ENCODE peak calls at places on chromosomes 16 and 17, in four cellular contexts. One of them, this sample, is unnamed.

GRCh38 chr17:45645330-45645729 is 138.8 kb upstream of the CRHR1 start:
- DNase-seq in GM12878: no peak
- DNase-seq in HepG2: no peak
- DNase-seq in K562: no peak
- DNase-seq in this sample: no peak

GRCh38 chr17:37844158-37844976 is 79.8 kb upstream of the TBC1D3K start:
- DNase-seq in K562: peak; percentile 84
- DNase-seq in GM12878: no peak
- DNase-seq in HepG2: peak; percentile 56
- DNase-seq in this sample: peak; percentile 70

GRCh38 chr17:10743316-10744009 is 13.6 kb upstream of the TMEM220 start:
- DNase-seq in GM12878: no peak
- DNase-seq in HepG2: no peak
- DNase-seq in K562: no peak
- DNase-seq in this sample: no peak

GRCh38 chr17:73646409-73647305 is 2.4 kb upstream of the SDK2 start:
- DNase-seq in K562: no peak
- DNase-seq in HepG2: peak; percentile 21
- DNase-seq in GM12878: no peak
- DNase-seq in this sample: no peak

GRCh38 chr16:5622234-5622884 is 524.8 kb upstream of the EEF2KMT start:
- DNase-seq in HepG2: no peak
- DNase-seq in GM12878: no peak
- DNase-seq in K562: no peak
- DNase-seq in this sample: no peak

GRCh38 chr17:35947156-35947585 is 3.7 kb upstream of the LYZL6 start:
- DNase-seq in GM12878: no peak
- DNase-seq in HepG2: peak; percentile 52
- DNase-seq in K562: peak; percentile 52
- DNase-seq in this sample: peak; percentile 39

GRCh38 chr16:64051826-64052225 is 1070.0 kb downstream of the CDH11 start:
- DNase-seq in HepG2: peak; percentile 32
- DNase-seq in K562: no peak
- DNase-seq in GM12878: no peak
- DNase-seq in this sample: no peak

GRCh38 chr16:81582655-81583441 is 138.2 kb downstream of the CMIP start:
- DNase-seq in K562: no peak
- DNase-seq in HepG2: peak; percentile 79
- DNase-seq in GM12878: no peak
- DNase-seq in this sample: no peak

GRCh38 chr17:40351185-40352043 is 13.1 kb downstream of the GJD3 start:
- DNase-seq in GM12878: no peak
- DNase-seq in HepG2: no peak
- DNase-seq in K562: no peak
- DNase-seq in this sample: no peak

GRCh38 chr17:8954339-8954738 is 11.2 kb downstream of the PIK3R5 start:
- DNase-seq in HepG2: no peak
- DNase-seq in K562: no peak
- DNase-seq in GM12878: no peak
- DNase-seq in this sample: no peak

GRCh38 chr16:77657016-77657415 is 65.3 kb upstream of the NUDT7 start:
- DNase-seq in K562: peak; percentile 80
- DNase-seq in GM12878: no peak
- DNase-seq in HepG2: peak; percentile 20
- DNase-seq in this sample: peak; percentile 13

GRCh38 chr16:54284931-54285413 is 1.6 kb downstream of the IRX3 start:
- DNase-seq in K562: no peak
- DNase-seq in HepG2: no peak
- DNase-seq in GM12878: no peak
- DNase-seq in this sample: no peak

GRCh38 chr17:78504156-78504925 is 72.9 kb downstream of the DNAH17 start:
- DNase-seq in GM12878: no peak
- DNase-seq in K562: no peak
- DNase-seq in HepG2: no peak
- DNase-seq in this sample: no peak

GRCh38 chr16:81333356-81333755 is 18.6 kb downstream of the GAN start:
- DNase-seq in HepG2: no peak
- DNase-seq in K562: no peak
- DNase-seq in GM12878: no peak
- DNase-seq in this sample: no peak

GRCh38 chr16:381788-382717 is at the start of gene PGAP6:
- DNase-seq in GM12878: no peak
- DNase-seq in K562: peak; percentile 93
- DNase-seq in HepG2: no peak
- DNase-seq in this sample: peak; percentile 86

GRCh38 chr16:67546761-67547422 is 15.4 kb upstream of the CTCF start:
- DNase-seq in HepG2: peak; percentile 65
- DNase-seq in K562: peak; percentile 81
- DNase-seq in GM12878: no peak
- DNase-seq in this sample: peak; percentile 87

GRCh38 chr16:87254734-87255133 is 62.5 kb downstream of the C16orf95 start:
- DNase-seq in K562: no peak
- DNase-seq in HepG2: no peak
- DNase-seq in GM12878: no peak
- DNase-seq in this sample: no peak

GRCh38 chr17:78774956-78775571 is 7.0 kb downstream of the CYTH1 start:
- DNase-seq in HepG2: no peak
- DNase-seq in K562: no peak
- DNase-seq in GM12878: no peak
- DNase-seq in this sample: no peak

GRCh38 chr17:2094891-2095535 is 40.1 kb downstream of the HIC1 start:
- DNase-seq in HepG2: peak; percentile 92
- DNase-seq in K562: no peak
- DNase-seq in GM12878: no peak
- DNase-seq in this sample: no peak

GRCh38 chr17:32445976-32446375 is 1.7 kb downstream of the PSMD11 start:
- DNase-seq in GM12878: no peak
- DNase-seq in K562: no peak
- DNase-seq in HepG2: no peak
- DNase-seq in this sample: no peak

GRCh38 chr17:50262001-50262794 is 12.1 kb upstream of the TMEM92 start:
- DNase-seq in K562: no peak
- DNase-seq in GM12878: no peak
- DNase-seq in HepG2: no peak
- DNase-seq in this sample: no peak

GRCh38 chr17:13134106-13134505 is 116.3 kb upstream of the ELAC2 start:
- DNase-seq in HepG2: no peak
- DNase-seq in GM12878: no peak
- DNase-seq in K562: no peak
- DNase-seq in this sample: no peak

GRCh38 chr17:17810374-17811248 is 26.2 kb downstream of the SREBF1 start:
- DNase-seq in GM12878: no peak
- DNase-seq in K562: no peak
- DNase-seq in HepG2: no peak
- DNase-seq in this sample: peak; percentile 21

GRCh38 chr16:65336169-65336568 is 214.3 kb upstream of the CDH11 start:
- DNase-seq in K562: no peak
- DNase-seq in HepG2: no peak
- DNase-seq in GM12878: no peak
- DNase-seq in this sample: no peak

GRCh38 chr16:4411684-4412083 is 4.7 kb downstream of the CORO7 start:
- DNase-seq in K562: no peak
- DNase-seq in GM12878: no peak
- DNase-seq in HepG2: no peak
- DNase-seq in this sample: no peak

GRCh38 chr17:2214047-2214717 is 89.4 kb downstream of the SMG6 start:
- DNase-seq in K562: peak; percentile 20
- DNase-seq in GM12878: no peak
- DNase-seq in HepG2: no peak
- DNase-seq in this sample: peak; percentile 18

GRCh38 chr17:29390856-29391631 is 881 bp downstream of the TAOK1 start:
- DNase-seq in HepG2: peak; percentile 46
- DNase-seq in K562: peak; percentile 37
- DNase-seq in GM12878: no peak
- DNase-seq in this sample: peak; percentile 19

GRCh38 chr17:80832888-80833583 is 158.6 kb upstream of the CHMP6 start:
- DNase-seq in K562: peak; percentile 97
- DNase-seq in GM12878: peak; percentile 73
- DNase-seq in HepG2: peak; percentile 86
- DNase-seq in this sample: peak; percentile 89

GRCh38 chr17:34254146-34254545 is 939 bp upstream of the CCL2 start:
- DNase-seq in HepG2: no peak
- DNase-seq in K562: no peak
- DNase-seq in GM12878: no peak
- DNase-seq in this sample: no peak

GRCh38 chr17:17701112-17701511 is 19.9 kb downstream of the RAI1 start:
- DNase-seq in GM12878: no peak
- DNase-seq in K562: no peak
- DNase-seq in HepG2: no peak
- DNase-seq in this sample: no peak

GRCh38 chr16:1538804-1539520 is 5.5 kb downstream of the TMEM204 start:
- DNase-seq in K562: no peak
- DNase-seq in GM12878: no peak
- DNase-seq in HepG2: no peak
- DNase-seq in this sample: no peak

DNA sequence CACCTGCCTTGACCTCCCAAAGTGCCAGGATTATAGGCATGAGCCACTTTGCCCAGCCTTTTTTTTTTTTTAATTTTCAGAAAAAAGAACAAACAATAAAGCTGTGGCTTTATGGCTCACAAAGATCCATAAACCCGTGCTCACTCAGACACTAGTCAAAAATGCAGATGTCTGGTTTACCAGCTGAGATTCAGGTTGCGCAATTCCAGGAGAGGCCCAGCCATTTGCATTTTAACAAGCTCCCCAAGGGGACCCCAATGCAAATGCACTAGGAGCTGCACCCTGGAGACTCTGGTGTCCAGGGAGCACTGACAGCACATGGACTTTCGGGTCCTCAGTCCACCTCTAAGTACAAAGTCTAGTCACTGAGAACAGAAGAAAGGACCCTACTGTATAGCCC is 326.3 kb downstream of the MAF start:
- DNase-seq in HepG2: no peak
- DNase-seq in K562: no peak
- DNase-seq in GM12878: no peak
- DNase-seq in this sample: no peak
- TF ChIP-seq FOXM1 in HepG2: no peak
- TF ChIP-seq FOXM1 in K562: no peak
- TF ChIP-seq FOXM1 in GM12878: no peak
- TF ChIP-seq FOXM1 in this sample: no peak

DNA sequence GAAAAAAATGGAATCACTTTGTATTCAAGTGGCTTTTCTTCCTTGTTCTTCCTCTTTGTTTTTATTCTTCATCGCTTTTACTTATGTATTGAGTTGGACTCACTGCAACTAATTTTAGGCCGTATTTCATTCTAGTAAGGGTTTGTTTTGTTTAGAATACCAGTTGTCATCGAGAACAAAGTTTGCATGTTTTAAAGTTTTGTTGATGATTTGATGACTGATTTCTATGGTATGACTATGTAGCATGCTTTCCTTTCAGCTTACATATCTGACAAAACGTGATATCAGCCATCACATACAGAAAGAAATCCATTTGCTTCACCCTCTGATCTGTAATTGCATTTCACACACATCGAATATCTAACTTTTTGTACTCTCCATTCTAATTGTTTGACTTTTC is 4.0 kb downstream of the PRKCA start:
- DNase-seq in HepG2: no peak
- DNase-seq in GM12878: no peak
- DNase-seq in K562: no peak
- DNase-seq in this sample: no peak
- TF ChIP-seq SP1 in HepG2: no peak
- TF ChIP-seq SP1 in GM12878: no peak
- TF ChIP-seq SP1 in K562: no peak
- TF ChIP-seq SP1 in this sample: no peak

DNA sequence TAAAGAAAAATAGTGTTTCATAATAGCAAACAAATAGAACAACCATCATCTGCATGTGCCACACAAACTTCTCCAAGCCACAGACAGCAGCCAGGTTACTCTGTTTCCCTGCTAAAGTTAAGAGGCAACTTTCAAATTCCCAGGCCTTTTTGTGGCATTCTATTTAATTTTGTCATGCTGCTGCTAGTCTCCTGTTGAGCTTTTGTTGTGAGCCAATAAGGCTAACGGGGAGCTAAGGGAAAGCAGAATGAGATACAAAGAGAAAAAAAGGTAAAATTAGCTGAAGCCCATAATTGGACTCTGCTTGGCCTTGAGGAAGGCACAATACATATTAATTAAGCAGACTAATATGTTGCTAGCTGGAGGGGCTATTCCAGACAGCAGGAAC is 74.7 kb upstream of the GNAO1 start:
- DNase-seq in GM12878: no peak
- DNase-seq in HepG2: no peak
- DNase-seq in K562: no peak
- DNase-seq in this sample: no peak
- TF ChIP-seq FOXM1 in GM12878: no peak
- TF ChIP-seq FOXM1 in HepG2: no peak
- TF ChIP-seq FOXM1 in K562: no peak
- TF ChIP-seq FOXM1 in this sample: no peak

GRCh38 chr17:66423436-66423922 is 121.1 kb downstream of the PRKCA start:
- DNase-seq in GM12878: no peak
- DNase-seq in HepG2: no peak
- DNase-seq in K562: no peak
- DNase-seq in this sample: no peak
- TF ChIP-seq SP1 in GM12878: no peak
- TF ChIP-seq SP1 in HepG2: no peak
- TF ChIP-seq SP1 in K562: no peak
- TF ChIP-seq SP1 in this sample: no peak

This sample was measured in HEK293T.